ENCODE peak calls at places on chromosomes 11 and 22, in eight cellular contexts. One of them, this sample, is unnamed. For H3K4me1, the result is how much of the 10 kb centered on the place peaks cover.

GRCh38 chr22:32991353-32992115 is 66.6 kb downstream of the SYN3 start:
- DNase-seq in endothelial cell of umbilical vein: no peak
- DNase-seq in stomach: no peak
- DNase-seq in A549: no peak
- DNase-seq in testis: no peak
- DNase-seq in adrenal gland: peak
- DNase-seq in body of pancreas: no peak
- DNase-seq in vagina: peak
- DNase-seq in this sample: peak

GRCh38 chr22:24471570-24471969 is 23.6 kb upstream of the UPB1 start:
- DNase-seq in adrenal gland: peak
- DNase-seq in stomach: no peak
- DNase-seq in body of pancreas: no peak
- DNase-seq in A549: no peak
- DNase-seq in testis: peak
- DNase-seq in vagina: no peak
- DNase-seq in endothelial cell of umbilical vein: peak
- DNase-seq in this sample: peak

GRCh38 chr11:131943296-131943695 is 572.9 kb downstream of the NTM start:
- DNase-seq in A549: no peak
- DNase-seq in testis: no peak
- DNase-seq in adrenal gland: no peak
- DNase-seq in body of pancreas: no peak
- DNase-seq in vagina: no peak
- DNase-seq in endothelial cell of umbilical vein: no peak
- DNase-seq in stomach: no peak
- DNase-seq in this sample: no peak

GRCh38 chr11:120183701-120184141 is 27.1 kb upstream of the OAF start:
- DNase-seq in testis: peak
- DNase-seq in body of pancreas: peak
- DNase-seq in vagina: peak
- DNase-seq in A549: no peak
- DNase-seq in stomach: peak
- DNase-seq in endothelial cell of umbilical vein: no peak
- DNase-seq in adrenal gland: peak
- DNase-seq in this sample: peak

GRCh38 chr11:47148903-47149535 is 27.7 kb downstream of the ARFGAP2 start:
- DNase-seq in A549: no peak
- DNase-seq in testis: no peak
- DNase-seq in body of pancreas: peak
- DNase-seq in adrenal gland: no peak
- DNase-seq in vagina: no peak
- DNase-seq in stomach: peak
- DNase-seq in endothelial cell of umbilical vein: no peak
- DNase-seq in this sample: peak

GRCh38 chr22:48627966-48628365 is 1199.7 kb downstream of the BRD1 start:
- DNase-seq in adrenal gland: no peak
- DNase-seq in stomach: no peak
- DNase-seq in testis: no peak
- DNase-seq in A549: no peak
- DNase-seq in body of pancreas: no peak
- DNase-seq in vagina: no peak
- DNase-seq in endothelial cell of umbilical vein: no peak
- DNase-seq in this sample: no peak

GRCh38 chr22:24076091-24076867 is 65.2 kb downstream of the CABIN1 start:
- DNase-seq in testis: no peak
- DNase-seq in body of pancreas: no peak
- DNase-seq in A549: no peak
- DNase-seq in adrenal gland: no peak
- DNase-seq in stomach: no peak
- DNase-seq in endothelial cell of umbilical vein: no peak
- DNase-seq in vagina: no peak
- DNase-seq in this sample: peak

GRCh38 chr11:66607126-66607834 is 9.2 kb upstream of the RBM14 start:
- DNase-seq in vagina: no peak
- DNase-seq in body of pancreas: peak
- DNase-seq in stomach: peak
- DNase-seq in adrenal gland: peak
- DNase-seq in testis: peak
- DNase-seq in endothelial cell of umbilical vein: no peak
- DNase-seq in A549: peak
- DNase-seq in this sample: peak

GRCh38 chr22:42430486-42431125 is 1.6 kb downstream of the NFAM1 start:
- DNase-seq in stomach: no peak
- DNase-seq in endothelial cell of umbilical vein: no peak
- DNase-seq in testis: no peak
- DNase-seq in adrenal gland: no peak
- DNase-seq in body of pancreas: no peak
- DNase-seq in vagina: no peak
- DNase-seq in A549: no peak
- DNase-seq in this sample: no peak
- H3K4me3 ChIP-seq in stomach: peak
- H3K4me3 ChIP-seq in endothelial cell of umbilical vein: no peak
- H3K4me3 ChIP-seq in testis: no peak
- H3K4me3 ChIP-seq in adrenal gland: no peak
- H3K4me3 ChIP-seq in body of pancreas: no peak
- H3K4me3 ChIP-seq in vagina: no peak
- H3K4me3 ChIP-seq in A549: no peak
- H3K4me3 ChIP-seq in this sample: peak

DNA sequence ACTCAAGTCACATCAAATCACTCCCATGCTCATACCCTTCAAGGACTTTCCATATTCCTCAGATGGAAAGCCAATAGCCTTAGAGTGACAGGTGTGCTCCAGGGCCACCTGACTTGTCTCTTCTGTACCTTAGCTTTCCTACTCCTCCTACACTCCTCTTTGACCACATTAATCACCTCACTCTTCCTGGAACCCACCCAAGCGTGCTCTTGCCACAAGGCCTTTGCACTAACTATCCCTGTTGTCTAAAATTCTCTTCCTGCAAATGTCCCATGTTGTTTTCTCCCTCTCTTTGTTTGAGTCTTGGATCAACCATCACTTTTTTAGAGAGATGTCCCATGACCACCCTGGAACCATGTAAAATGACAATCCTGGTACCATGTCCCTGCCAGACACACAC is 244.1 kb downstream of the AASDHPPT start:
- DNase-seq in vagina: no peak
- DNase-seq in body of pancreas: no peak
- DNase-seq in stomach: no peak
- DNase-seq in endothelial cell of umbilical vein: no peak
- DNase-seq in testis: no peak
- DNase-seq in adrenal gland: no peak
- DNase-seq in A549: no peak
- DNase-seq in this sample: no peak
- H3K4me1 ChIP-seq in vagina: under half
- H3K4me1 ChIP-seq in body of pancreas: under half
- H3K4me1 ChIP-seq in stomach: under half
- H3K4me1 ChIP-seq in endothelial cell of umbilical vein: under half
- H3K4me1 ChIP-seq in testis: under half
- H3K4me1 ChIP-seq in adrenal gland: under half
- H3K4me1 ChIP-seq in A549: under half
- H3K4me1 ChIP-seq in this sample: under half

GRCh38 chr11:64186205-64187165 is 514 bp downstream of the STIP1 start:
- DNase-seq in stomach: no peak
- DNase-seq in testis: peak
- DNase-seq in body of pancreas: no peak
- DNase-seq in endothelial cell of umbilical vein: peak
- DNase-seq in adrenal gland: no peak
- DNase-seq in A549: no peak
- DNase-seq in vagina: no peak
- DNase-seq in this sample: peak
- TF ChIP-seq POLR2A in stomach: no peak
- TF ChIP-seq POLR2A in testis: peak
- TF ChIP-seq POLR2A in body of pancreas: no peak
- TF ChIP-seq POLR2A in endothelial cell of umbilical vein: no peak
- TF ChIP-seq POLR2A in adrenal gland: peak
- TF ChIP-seq POLR2A in A549: peak
- TF ChIP-seq POLR2A in vagina: no peak
- TF ChIP-seq POLR2A in this sample: no peak

GRCh38 chr11:35617316-35617686 is 959 bp upstream of the FJX1 start:
- DNase-seq in stomach: no peak
- DNase-seq in testis: no peak
- DNase-seq in body of pancreas: no peak
- DNase-seq in endothelial cell of umbilical vein: no peak
- DNase-seq in adrenal gland: no peak
- DNase-seq in vagina: no peak
- DNase-seq in A549: no peak
- DNase-seq in this sample: no peak
- H3K4me3 ChIP-seq in stomach: peak
- H3K4me3 ChIP-seq in testis: peak
- H3K4me3 ChIP-seq in body of pancreas: no peak
- H3K4me3 ChIP-seq in endothelial cell of umbilical vein: no peak
- H3K4me3 ChIP-seq in adrenal gland: no peak
- H3K4me3 ChIP-seq in vagina: peak
- H3K4me3 ChIP-seq in A549: peak
- H3K4me3 ChIP-seq in this sample: peak

GRCh38 chr11:35085766-35086165 is 53.2 kb upstream of the CD44 start:
- DNase-seq in vagina: peak
- DNase-seq in testis: no peak
- DNase-seq in endothelial cell of umbilical vein: no peak
- DNase-seq in body of pancreas: no peak
- DNase-seq in A549: no peak
- DNase-seq in adrenal gland: no peak
- DNase-seq in stomach: no peak
- DNase-seq in this sample: no peak

GRCh38 chr11:35088676-35089075 is 50.3 kb upstream of the CD44 start:
- DNase-seq in A549: no peak
- DNase-seq in stomach: no peak
- DNase-seq in testis: no peak
- DNase-seq in endothelial cell of umbilical vein: no peak
- DNase-seq in body of pancreas: peak
- DNase-seq in vagina: peak
- DNase-seq in adrenal gland: no peak
- DNase-seq in this sample: no peak

GRCh38 chr11:35089724-35090505 is 49.1 kb upstream of the CD44 start:
- DNase-seq in body of pancreas: no peak
- DNase-seq in endothelial cell of umbilical vein: no peak
- DNase-seq in adrenal gland: no peak
- DNase-seq in testis: no peak
- DNase-seq in A549: no peak
- DNase-seq in stomach: no peak
- DNase-seq in vagina: peak
- DNase-seq in this sample: no peak

GRCh38 chr11:35088226-35088625 is 50.7 kb upstream of the CD44 start:
- DNase-seq in stomach: no peak
- DNase-seq in vagina: peak
- DNase-seq in testis: no peak
- DNase-seq in A549: no peak
- DNase-seq in adrenal gland: no peak
- DNase-seq in body of pancreas: peak
- DNase-seq in endothelial cell of umbilical vein: no peak
- DNase-seq in this sample: no peak

GRCh38 chr11:35087648-35088047 is 51.3 kb upstream of the CD44 start:
- DNase-seq in A549: no peak
- DNase-seq in endothelial cell of umbilical vein: peak
- DNase-seq in adrenal gland: no peak
- DNase-seq in body of pancreas: no peak
- DNase-seq in vagina: peak
- DNase-seq in stomach: no peak
- DNase-seq in testis: no peak
- DNase-seq in this sample: no peak
- H3K4me1 ChIP-seq in A549: under half
- H3K4me1 ChIP-seq in endothelial cell of umbilical vein: under half
- H3K4me1 ChIP-seq in adrenal gland: under half
- H3K4me1 ChIP-seq in body of pancreas: under half
- H3K4me1 ChIP-seq in vagina: half or more
- H3K4me1 ChIP-seq in stomach: under half
- H3K4me1 ChIP-seq in testis: under half
- H3K4me1 ChIP-seq in this sample: half or more

DNA sequence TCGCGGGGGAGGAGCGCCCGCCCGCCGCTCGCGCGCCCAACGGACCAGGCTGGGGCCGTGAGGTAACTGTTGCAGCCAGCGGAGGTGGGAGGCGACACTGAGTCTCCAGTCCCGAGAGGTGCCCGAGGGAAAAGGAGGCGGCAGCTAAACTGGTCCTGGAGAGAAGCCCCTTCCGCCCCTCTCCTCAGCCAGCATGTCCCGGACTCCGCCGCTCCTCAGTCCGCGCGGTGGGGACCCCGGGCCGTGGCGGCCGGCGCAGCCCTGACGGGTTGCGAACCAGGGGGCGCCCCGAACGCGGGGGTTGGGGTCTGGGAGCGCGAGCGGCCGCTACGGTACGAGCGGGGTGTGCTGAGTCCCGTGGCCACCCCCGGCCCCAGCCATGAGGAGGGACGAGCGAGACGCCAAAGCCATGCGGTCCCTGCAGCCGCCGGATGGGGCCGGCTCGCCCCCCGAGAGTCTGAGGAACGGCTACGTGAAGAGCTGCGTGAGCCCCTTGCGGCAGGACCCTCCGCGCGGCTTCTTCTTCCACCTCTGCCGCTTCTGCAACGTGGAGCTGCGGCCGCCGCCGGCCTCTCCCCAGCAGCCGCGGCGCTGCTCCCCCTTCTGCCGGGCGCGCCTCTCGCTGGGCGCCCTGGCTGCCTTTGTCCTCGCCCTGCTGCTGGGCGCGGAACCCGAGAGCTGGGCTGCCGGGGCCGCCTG is at the start of gene PDE3B:
- DNase-seq in endothelial cell of umbilical vein: peak
- DNase-seq in A549: peak
- DNase-seq in body of pancreas: peak
- DNase-seq in stomach: peak
- DNase-seq in testis: peak
- DNase-seq in adrenal gland: peak
- DNase-seq in vagina: no peak
- DNase-seq in this sample: peak
- TF ChIP-seq POLR2A in endothelial cell of umbilical vein: no peak
- TF ChIP-seq POLR2A in A549: peak
- TF ChIP-seq POLR2A in body of pancreas: peak
- TF ChIP-seq POLR2A in stomach: no peak
- TF ChIP-seq POLR2A in testis: no peak
- TF ChIP-seq POLR2A in adrenal gland: peak
- TF ChIP-seq POLR2A in vagina: peak
- TF ChIP-seq POLR2A in this sample: peak

GRCh38 chr22:46769706-46770105 is 7.3 kb downstream of the TBC1D22A start:
- DNase-seq in A549: no peak
- DNase-seq in testis: no peak
- DNase-seq in endothelial cell of umbilical vein: no peak
- DNase-seq in adrenal gland: no peak
- DNase-seq in vagina: no peak
- DNase-seq in stomach: no peak
- DNase-seq in body of pancreas: no peak
- DNase-seq in this sample: no peak

GRCh38 chr22:46773074-46773473 is 10.6 kb downstream of the TBC1D22A start:
- DNase-seq in body of pancreas: no peak
- DNase-seq in adrenal gland: no peak
- DNase-seq in vagina: no peak
- DNase-seq in endothelial cell of umbilical vein: no peak
- DNase-seq in stomach: no peak
- DNase-seq in A549: no peak
- DNase-seq in testis: no peak
- DNase-seq in this sample: no peak

GRCh38 chr22:46769191-46769675 is 6.8 kb downstream of the TBC1D22A start:
- DNase-seq in stomach: peak
- DNase-seq in vagina: no peak
- DNase-seq in endothelial cell of umbilical vein: no peak
- DNase-seq in body of pancreas: no peak
- DNase-seq in A549: no peak
- DNase-seq in adrenal gland: no peak
- DNase-seq in testis: no peak
- DNase-seq in this sample: no peak

GRCh38 chr22:46770151-46770641 is 7.7 kb downstream of the TBC1D22A start:
- DNase-seq in body of pancreas: no peak
- DNase-seq in vagina: no peak
- DNase-seq in testis: no peak
- DNase-seq in A549: no peak
- DNase-seq in endothelial cell of umbilical vein: no peak
- DNase-seq in stomach: no peak
- DNase-seq in adrenal gland: no peak
- DNase-seq in this sample: no peak

GRCh38 chr22:46770726-46771125 is 8.3 kb downstream of the TBC1D22A start:
- DNase-seq in endothelial cell of umbilical vein: peak
- DNase-seq in stomach: no peak
- DNase-seq in vagina: no peak
- DNase-seq in A549: no peak
- DNase-seq in body of pancreas: no peak
- DNase-seq in testis: peak
- DNase-seq in adrenal gland: peak
- DNase-seq in this sample: no peak
- H3K4me3 ChIP-seq in endothelial cell of umbilical vein: no peak
- H3K4me3 ChIP-seq in stomach: no peak
- H3K4me3 ChIP-seq in vagina: no peak
- H3K4me3 ChIP-seq in A549: no peak
- H3K4me3 ChIP-seq in body of pancreas: no peak
- H3K4me3 ChIP-seq in testis: no peak
- H3K4me3 ChIP-seq in adrenal gland: no peak
- H3K4me3 ChIP-seq in this sample: no peak

This sample was measured in sigmoid colon.